ENCODE peak calls at places on chromosomes 12 and 14, in ten cellular contexts. K is activated CD4-positive, alpha-beta T cell treated with anti-CD3 and anti-CD28 coated beads, Interleukin-2, amount 50 U/mL, for 4 hours; V is fibroblast of the aortic adventitia; F is IMR-90; C is Calu3; L is effector CD8-positive, alpha-beta T cell; M is hepatic stellate cell; D is body of pancreas; W is C1 segment of cervical spinal cord; Z is HTR-8/SVneo. N is an unnamed sample.

GRCh38 chr12:26658991-26659390 is 174.0 kb downstream of the ITPR2 start:
- DNase-seq in K (no peak), V (peak), F (peak), C (no peak), L (no peak), M (no peak), D (no peak), W (no peak), Z (no peak), N (no peak)

GRCh38 chr12:77888611-77889010 is 57.9 kb downstream of the NAV3 start:
- DNase-seq in K (no peak), V (peak), F (peak), C (no peak), L (no peak), M (peak), D (no peak), W (no peak), Z (no peak), N (peak)

GRCh38 chr12:57152408-57153038 is 5.1 kb upstream of the LRP1-AS start:
- DNase-seq in K (no peak), V (peak), F (peak), C (no peak), L (no peak), M (no peak), D (no peak), W (no peak), Z (no peak), N (no peak)

GRCh38 chr12:5715076-5715475 is 230.0 kb downstream of the ANO2 start:
- DNase-seq in K (no peak), V (no peak), F (no peak), C (no peak), L (no peak), M (no peak), D (no peak), W (no peak), Z (no peak), N (peak)

GRCh38 chr12:78062781-78063180 is 232.1 kb downstream of the NAV3 start:
- DNase-seq in K (no peak), V (peak), F (peak), C (peak), L (no peak), M (no peak), D (peak), W (no peak), Z (no peak), N (no peak)

GRCh38 chr12:127411981-127412380 is 855.0 kb upstream of the TMEM132C start:
- DNase-seq in K (no peak), V (no peak), F (no peak), C (no peak), L (no peak), M (no peak), D (no peak), W (no peak), Z (no peak), N (no peak)

GRCh38 chr12:112574896-112575558 is 156.3 kb downstream of the PTPN11 start:
- DNase-seq in K (no peak), V (no peak), F (no peak), C (no peak), L (no peak), M (no peak), D (no peak), W (no peak), Z (no peak), N (no peak)

GRCh38 chr14:105589161-105589925 is 63.0 kb downstream of the TMEM121 start:
- DNase-seq in K (no peak), V (no peak), F (no peak), C (no peak), L (no peak), M (no peak), D (no peak), W (no peak), Z (no peak), N (no peak)

GRCh38 chr12:99598785-99599184 is 48.8 kb upstream of the GARIN6 start:
- DNase-seq in K (no peak), V (no peak), F (no peak), C (no peak), L (no peak), M (no peak), D (no peak), W (no peak), Z (no peak), N (no peak)

GRCh38 chr12:82958966-82959365 is 272.3 kb downstream of the TMTC2 start:
- DNase-seq in K (no peak), V (no peak), F (no peak), C (no peak), L (no peak), M (no peak), D (no peak), W (no peak), Z (no peak), N (no peak)

GRCh38 chr14:49363926-49364751 is 222.0 kb downstream of the RPS29 start:
- DNase-seq in K (no peak), V (no peak), F (no peak), C (no peak), L (no peak), M (no peak), D (no peak), W (no peak), Z (no peak), N (no peak)

GRCh38 chr12:107749094-107749493 is 11.8 kb downstream of the PRDM4 start:
- DNase-seq in K (no peak), V (peak), F (peak), C (no peak), L (no peak), M (peak), D (no peak), W (no peak), Z (no peak), N (no peak)

GRCh38 chr14:90760591-90761316 is 55.5 kb downstream of the TTC7B start:
- DNase-seq in K (no peak), V (peak), F (peak), C (peak), L (no peak), M (no peak), D (no peak), W (no peak), Z (peak), N (peak)

GRCh38 chr12:24719293-24719721 is 229.6 kb downstream of the BCAT1 start:
- DNase-seq in K (no peak), V (peak), F (peak), C (no peak), L (no peak), M (no peak), D (no peak), W (no peak), Z (no peak), N (no peak)

GRCh38 chr14:106556665-106557289 is 1030.4 kb downstream of the TMEM121 start:
- DNase-seq in K (peak), V (no peak), F (no peak), C (peak), L (peak), M (no peak), D (peak), W (no peak), Z (no peak), N (peak)

GRCh38 chr12:121568971-121569808 is 11.6 kb downstream of the KDM2B start:
- DNase-seq in K (no peak), V (peak), F (peak), C (no peak), L (no peak), M (peak), D (no peak), W (peak), Z (no peak), N (no peak)

GRCh38 chr12:47775100-47775911 is 2.3 kb downstream of the SLC48A1 start:
- DNase-seq in K (no peak), V (peak), F (no peak), C (no peak), L (no peak), M (peak), D (no peak), W (peak), Z (no peak), N (no peak)

GRCh38 chr12:52203126-52203921 is 11.5 kb upstream of the KRT80 start:
- DNase-seq in K (no peak), V (peak), F (peak), C (peak), L (no peak), M (no peak), D (peak), W (no peak), Z (peak), N (peak)

GRCh38 chr14:101969480-101969879 is 5.1 kb downstream of the DYNC1H1 start:
- DNase-seq in K (no peak), V (no peak), F (no peak), C (no peak), L (no peak), M (no peak), D (no peak), W (no peak), Z (no peak), N (no peak)

GRCh38 chr12:116136340-116136739 is 141.2 kb downstream of the MED13L start:
- DNase-seq in K (no peak), V (peak), F (peak), C (no peak), L (no peak), M (peak), D (no peak), W (no peak), Z (no peak), N (no peak)

GRCh38 chr14:99792551-99793212 is 531 bp upstream of the EML1 start:
- DNase-seq in K (peak), V (peak), F (peak), C (no peak), L (no peak), M (no peak), D (peak), W (no peak), Z (no peak), N (no peak)

GRCh38 chr12:120231316-120232011 is 30.6 kb upstream of the RPLP0 start:
- DNase-seq in K (peak), V (peak), F (peak), C (peak), L (peak), M (peak), D (peak), W (no peak), Z (peak), N (peak)

GRCh38 chr12:4037747-4038312 is 164.6 kb upstream of the PARP11 start:
- DNase-seq in K (no peak), V (peak), F (peak), C (peak), L (peak), M (peak), D (peak), W (no peak), Z (peak), N (peak)

GRCh38 chr14:21999400-21999799 is 325.8 kb upstream of the OR4E1 start:
- DNase-seq in K (no peak), V (no peak), F (no peak), C (no peak), L (no peak), M (no peak), D (no peak), W (no peak), Z (no peak), N (no peak)

GRCh38 chr12:101945361-101946232 is 68.2 kb downstream of the DRAM1 start:
- DNase-seq in K (no peak), V (peak), F (peak), C (no peak), L (no peak), M (no peak), D (no peak), W (no peak), Z (no peak), N (no peak)

GRCh38 chr12:44930972-44931600 is 55.0 kb upstream of the NELL2 start:
- DNase-seq in K (no peak), V (peak), F (peak), C (no peak), L (no peak), M (peak), D (no peak), W (no peak), Z (peak), N (peak)

GRCh38 chr14:98236314-98236713 is 1035.7 kb downstream of the BCL11B start:
- DNase-seq in K (no peak), V (no peak), F (no peak), C (no peak), L (no peak), M (no peak), D (no peak), W (no peak), Z (no peak), N (no peak)

GRCh38 chr12:111451232-111451631 is 45.5 kb downstream of the SH2B3 start:
- DNase-seq in K (no peak), V (no peak), F (no peak), C (no peak), L (no peak), M (no peak), D (no peak), W (no peak), Z (no peak), N (no peak)

GRCh38 chr12:110578522-110579238 is 4.4 kb downstream of the PPTC7 start:
- DNase-seq in K (no peak), V (no peak), F (no peak), C (no peak), L (no peak), M (no peak), D (no peak), W (no peak), Z (no peak), N (no peak)

GRCh38 chr14:103209054-103209453 is 85.8 kb downstream of the TNFAIP2 start:
- DNase-seq in K (no peak), V (peak), F (no peak), C (peak), L (no peak), M (no peak), D (no peak), W (no peak), Z (no peak), N (no peak)

GRCh38 chr12:3662516-3662915 is 90.4 kb downstream of the CRACR2A start:
- DNase-seq in K (no peak), V (no peak), F (no peak), C (no peak), L (no peak), M (no peak), D (no peak), W (no peak), Z (no peak), N (peak)

GRCh38 chr14:26984318-26985177 is 386.7 kb upstream of the NOVA1 start:
- DNase-seq in K (no peak), V (peak), F (peak), C (peak), L (no peak), M (no peak), D (peak), W (peak), Z (no peak), N (peak)